ENCODE peak calls at places on chromosomes 7 and 10, in six cellular contexts. U is amniotic stem cell; A is NCI-H2171 treated with DMSO at 0.1 percent for 48 hours; E is stimulated activated CD4-positive, alpha-beta T cell treated with anti-CD3 and anti-CD28 coated beads, Interleukin-4, amount 100 ng/mL, for 1 hour; R is NCI-H1105 treated with DMSO at 0.1 percent for 48 hours; Q is NCI-H1048. X is an unnamed sample.

GRCh38 chr10:974038-974784 is 14.0 kb upstream of the GTPBP4 start:
- DNase-seq in U (no peak), A (no peak), E (no peak), R (no peak), Q (no peak), X (no peak)

GRCh38 chr10:89738551-89739209 is 37.3 kb downstream of the KIF20B start:
- DNase-seq in U (no peak), A (no peak), E (no peak), R (no peak), Q (no peak), X (no peak)

GRCh38 chr7:44431091-44431608 is 59.3 kb downstream of the NUDCD3 start:
- DNase-seq in U (no peak), A (no peak), E (peak), R (no peak), Q (no peak), X (peak)

GRCh38 chr7:142774826-142775225 is 4.1 kb downstream of the PRSS2 start:
- DNase-seq in U (no peak), A (no peak), E (no peak), R (no peak), Q (no peak), X (no peak)

GRCh38 chr7:94375167-94375566 is 19.5 kb upstream of the COL1A2 start:
- DNase-seq in U (peak), A (peak), E (no peak), R (no peak), Q (no peak), X (no peak)

GRCh38 chr7:47283497-47284131 is 298.3 kb downstream of the TNS3 start:
- DNase-seq in U (no peak), A (no peak), E (no peak), R (no peak), Q (no peak), X (no peak)

GRCh38 chr7:105577251-105577650 is 4.0 kb downstream of the EFCAB10 start:
- DNase-seq in U (no peak), A (no peak), E (no peak), R (no peak), Q (no peak), X (no peak)

GRCh38 chr10:71623098-71623985 is 96.2 kb downstream of the C10orf105 start:
- DNase-seq in U (no peak), A (no peak), E (no peak), R (no peak), Q (no peak), X (no peak)

GRCh38 chr7:35185908-35186731 is 67.8 kb downstream of the TBX20 start:
- DNase-seq in U (peak), A (peak), E (no peak), R (peak), Q (no peak), X (peak)

GRCh38 chr7:71131256-71131752 is 640 bp upstream of the GALNT17 start:
- DNase-seq in U (no peak), A (peak), E (no peak), R (peak), Q (no peak), X (no peak)

GRCh38 chr10:3023892-3024291 is 43.5 kb upstream of the PFKP start:
- DNase-seq in U (no peak), A (no peak), E (no peak), R (no peak), Q (no peak), X (no peak)

GRCh38 chr7:23184709-23185354 is 3.0 kb downstream of the NUP42 start:
- DNase-seq in U (peak), A (peak), E (no peak), R (peak), Q (no peak), X (no peak)

GRCh38 chr10:47350671-47351640 is 2.8 kb downstream of the RBP3 start:
- DNase-seq in U (no peak), A (no peak), E (no peak), R (no peak), Q (no peak), X (no peak)

GRCh38 chr10:78570633-78571032 is 498.1 kb upstream of the ZMIZ1 start:
- DNase-seq in U (no peak), A (no peak), E (no peak), R (no peak), Q (no peak), X (no peak)

GRCh38 chr7:1679326-1679965 is 9.4 kb downstream of the ELFN1 start:
- DNase-seq in U (no peak), A (no peak), E (no peak), R (no peak), Q (no peak), X (no peak)

GRCh38 chr7:112594397-112594796 is 113.6 kb downstream of the LSMEM1 start:
- DNase-seq in U (peak), A (no peak), E (no peak), R (no peak), Q (no peak), X (no peak)

GRCh38 chr7:75971961-75972763 is 22.2 kb downstream of the TMEM120A start:
- DNase-seq in U (no peak), A (no peak), E (no peak), R (no peak), Q (no peak), X (no peak)

GRCh38 chr10:23171232-23171876 is 20.8 kb upstream of the PTF1A start:
- DNase-seq in U (no peak), A (no peak), E (no peak), R (no peak), Q (peak), X (no peak)

GRCh38 chr10:126661841-126662520 is 8.5 kb downstream of the C10orf90 start:
- DNase-seq in U (no peak), A (no peak), E (no peak), R (no peak), Q (no peak), X (no peak)

GRCh38 chr10:92111336-92111939 is 179.4 kb downstream of the CPEB3 start:
- DNase-seq in U (no peak), A (no peak), E (no peak), R (no peak), Q (no peak), X (no peak)

GRCh38 chr10:124267231-124267885 is 151.4 kb downstream of the OAT start:
- DNase-seq in U (no peak), A (no peak), E (no peak), R (no peak), Q (no peak), X (no peak)

GRCh38 chr7:149147730-149148653 is 739 bp downstream of the ZNF398 start:
- DNase-seq in U (peak), A (peak), E (peak), R (peak), Q (no peak), X (no peak)

GRCh38 chr7:5625938-5626337 is 155.5 kb downstream of the RNF216 start:
- DNase-seq in U (no peak), A (no peak), E (no peak), R (no peak), Q (no peak), X (no peak)

GRCh38 chr7:107014381-107015023 is 30.0 kb upstream of the PRKAR2B start:
- DNase-seq in U (no peak), A (no peak), E (no peak), R (peak), Q (no peak), X (no peak)

GRCh38 chr7:148838905-148839304 is 45.2 kb downstream of the EZH2 start:
- DNase-seq in U (no peak), A (no peak), E (no peak), R (no peak), Q (no peak), X (no peak)

GRCh38 chr10:70564901-70565351 is 37.6 kb downstream of the PRF1 start:
- DNase-seq in U (no peak), A (no peak), E (no peak), R (no peak), Q (no peak), X (no peak)

GRCh38 chr7:134450296-134451000 is 8.5 kb downstream of the AKR1B1 start:
- DNase-seq in U (no peak), A (no peak), E (no peak), R (no peak), Q (no peak), X (no peak)

GRCh38 chr7:27241189-27242045 is 1.2 kb upstream of the EVX1 start:
- DNase-seq in U (no peak), A (no peak), E (no peak), R (no peak), Q (no peak), X (no peak)

GRCh38 chr7:46165281-46165680 is 244.2 kb upstream of the IGFBP3 start:
- DNase-seq in U (no peak), A (no peak), E (no peak), R (no peak), Q (no peak), X (no peak)

GRCh38 chr10:96890580-96890979 is 58.5 kb downstream of the LCOR start:
- DNase-seq in U (no peak), A (no peak), E (no peak), R (no peak), Q (no peak), X (no peak)

GRCh38 chr7:77687100-77687746 is 9.0 kb upstream of the RSBN1L start:
- DNase-seq in U (no peak), A (no peak), E (no peak), R (no peak), Q (no peak), X (no peak)

GRCh38 chr10:23826399-23826798 is 382.5 kb upstream of the KIAA1217 start:
- DNase-seq in U (no peak), A (no peak), E (no peak), R (no peak), Q (no peak), X (no peak)

GRCh38 chr7:27073066-27073465 is 22.7 kb downstream of the HOXA1 start:
- DNase-seq in U (no peak), A (peak), E (no peak), R (peak), Q (no peak), X (no peak)

X was measured in NCI-H510A.